ENCODE peak calls at places on chromosomes 7 and 10, in four cellular contexts. O is K562, A is GM12878, C is HepG2. B is an unnamed sample.

GRCh38 chr7:16916111-16916639 is 34.4 kb upstream of the AGR3 start:
- DNase-seq in O (no peak), A (no peak), C (no peak), B (no peak)

GRCh38 chr10:124636271-124636993 is 107.7 kb downstream of the FAM53B start:
- DNase-seq in O (no peak), A (no peak), C (no peak), B (no peak)

GRCh38 chr10:71431945-71432905 is 35.5 kb downstream of the CDH23 start:
- DNase-seq in O (peak), A (no peak), C (no peak), B (no peak)

GRCh38 chr7:88254721-88255120 is 34.9 kb upstream of the SRI start:
- DNase-seq in O (no peak), A (no peak), C (peak), B (no peak)

GRCh38 chr10:124465003-124465776 is 3.6 kb downstream of the LHPP start:
- DNase-seq in O (no peak), A (peak), C (no peak), B (no peak)

GRCh38 chr7:23469150-23469960 is 936 bp downstream of the IGF2BP3 start:
- DNase-seq in O (peak), A (no peak), C (no peak), B (peak)

GRCh38 chr10:501596-501995 is 187.9 kb downstream of the DIP2C start:
- DNase-seq in O (no peak), A (no peak), C (no peak), B (no peak)

GRCh38 chr10:101228682-101229274 is 485 bp downstream of the LBX1 start:
- DNase-seq in O (no peak), A (no peak), C (no peak), B (no peak)

GRCh38 chr7:70432567-70433001 is 699.4 kb upstream of the GALNT17 start:
- DNase-seq in O (no peak), A (no peak), C (no peak), B (no peak)

GRCh38 chr7:284762-285722 is 4.9 kb upstream of the FOXL3 start:
- DNase-seq in O (no peak), A (no peak), C (no peak), B (no peak)

GRCh38 chr7:131157530-131158243 is 170.0 kb upstream of the MKLN1 start:
- DNase-seq in O (no peak), A (no peak), C (no peak), B (no peak)

GRCh38 chr7:27150568-27151340 is 1.6 kb downstream of the HOXA3 start:
- DNase-seq in O (peak), A (no peak), C (peak), B (peak)
- TF ChIP-seq MYC in O (no peak), A (no peak), C (peak), B (no peak)

GRCh38 chr7:100965723-100966541 is 3.4 kb upstream of the MUC12 start:
- DNase-seq in O (peak), A (no peak), C (peak), B (peak)
- TF ChIP-seq EZH2 in O (no peak), A (no peak), C (no peak), B (no peak)

GRCh38 chr7:99553039-99553438 is 1.1 kb upstream of the FAM200A start:
- DNase-seq in O (no peak), A (no peak), C (no peak), B (no peak)
- H2AFZ ChIP-seq in O (no peak), A (no peak), C (no peak), B (no peak)

GRCh38 chr10:6228647-6229046 is 25.9 kb downstream of the PFKFB3 start:
- DNase-seq in O (no peak), A (no peak), C (no peak), B (no peak)
- TF ChIP-seq MYC in O (no peak), A (no peak), C (no peak), B (no peak)